ENCODE peak calls at places on chromosomes 13 and 19, in five cellular contexts. H is transverse colon, O is psoas muscle, X is Peyer's patch, N is cardiac fibroblast. K is an unnamed sample.

GRCh38 chr19:47650695-47651094 is 41.8 kb downstream of the BICRA start:
- DNase-seq in H (no peak), O (peak), X (no peak), N (no peak), K (no peak)

GRCh38 chr19:10471909-10472308 is 31.2 kb downstream of the KEAP1 start:
- DNase-seq in H (no peak), O (no peak), X (no peak), N (peak), K (peak)

GRCh38 chr19:44367024-44367423 is 10.5 kb upstream of the ZNF112 start:
- DNase-seq in H (no peak), O (no peak), X (no peak), N (peak), K (no peak)

GRCh38 chr13:96422002-96422401 is 332.1 kb downstream of the HS6ST3 start:
- DNase-seq in H (no peak), O (no peak), X (no peak), N (no peak), K (no peak)

GRCh38 chr13:87887459-87888123 is 216.4 kb downstream of the SLITRK5 start:
- DNase-seq in H (no peak), O (no peak), X (no peak), N (no peak), K (no peak)

GRCh38 chr13:99860736-99861135 is 110.8 kb downstream of the ZIC5 start:
- DNase-seq in H (no peak), O (no peak), X (no peak), N (no peak), K (no peak)

GRCh38 chr19:54430306-54431254 is 15.3 kb downstream of the TTYH1 start:
- DNase-seq in H (peak), O (peak), X (peak), N (peak), K (no peak)

GRCh38 chr19:49335071-49335783 is at the start of gene CD37:
- DNase-seq in H (peak), O (no peak), X (peak), N (no peak), K (peak)

GRCh38 chr13:113939905-113940339 is 34.0 kb downstream of the C13orf46 start:
- DNase-seq in H (peak), O (no peak), X (no peak), N (no peak), K (no peak)

GRCh38 chr19:50721441-50722137 is 1.6 kb upstream of the CLEC11A start:
- DNase-seq in H (no peak), O (no peak), X (no peak), N (no peak), K (no peak)

GRCh38 chr13:88068975-88069374 is 397.8 kb downstream of the SLITRK5 start:
- DNase-seq in H (no peak), O (no peak), X (no peak), N (no peak), K (peak)

GRCh38 chr13:20294497-20294896 is 62.4 kb upstream of the GJB6 start:
- DNase-seq in H (no peak), O (no peak), X (no peak), N (no peak), K (no peak)

GRCh38 chr13:72304121-72304745 is 423.2 kb downstream of the MZT1 start:
- DNase-seq in H (no peak), O (no peak), X (no peak), N (peak), K (no peak)

GRCh38 chr19:40006273-40006691 is 9.4 kb downstream of the ZNF546 start:
- DNase-seq in H (no peak), O (no peak), X (no peak), N (peak), K (no peak)

GRCh38 chr19:35363001-35363590 is 4.8 kb downstream of the FFAR3 start:
- DNase-seq in H (no peak), O (no peak), X (no peak), N (no peak), K (no peak)

GRCh38 chr13:98254541-98254940 is 77.5 kb upstream of the RNF113B start:
- DNase-seq in H (no peak), O (no peak), X (no peak), N (no peak), K (no peak)

GRCh38 chr13:73259061-73259908 is 200.5 kb downstream of the KLF5 start:
- DNase-seq in H (no peak), O (no peak), X (no peak), N (peak), K (no peak)

GRCh38 chr13:28299941-28300340 is 161.6 kb downstream of the PAN3 start:
- DNase-seq in H (no peak), O (no peak), X (no peak), N (no peak), K (no peak)

GRCh38 chr13:27533155-27533643 is 82.8 kb upstream of the MTIF3 start:
- DNase-seq in H (peak), O (peak), X (peak), N (peak), K (peak)

GRCh38 chr13:45538382-45538781 is 73.6 kb downstream of the COG3 start:
- DNase-seq in H (no peak), O (no peak), X (no peak), N (no peak), K (no peak)

GRCh38 chr13:47168086-47168485 is 271.2 kb upstream of the HTR2A start:
- DNase-seq in H (no peak), O (no peak), X (no peak), N (peak), K (peak)

GRCh38 chr13:20151016-20151415 is 9.8 kb downstream of the GJA3 start:
- DNase-seq in H (no peak), O (no peak), X (no peak), N (no peak), K (no peak)

GRCh38 chr19:10093295-10094186 is 7.4 kb downstream of the SHFL start:
- DNase-seq in H (no peak), O (no peak), X (no peak), N (no peak), K (no peak)

GRCh38 chr13:40283666-40284065 is 382.8 kb downstream of the FOXO1 start:
- DNase-seq in H (no peak), O (no peak), X (no peak), N (no peak), K (no peak)

GRCh38 chr13:85586422-85586831 is 212.8 kb downstream of the SLITRK6 start:
- DNase-seq in H (no peak), O (no peak), X (no peak), N (no peak), K (no peak)

GRCh38 chr13:75581874-75582640 is 32.5 kb downstream of the UCHL3 start:
- DNase-seq in H (no peak), O (no peak), X (no peak), N (no peak), K (no peak)

GRCh38 chr19:39430675-39431593 is 4.8 kb downstream of the RPS16 start:
- DNase-seq in H (peak), O (no peak), X (peak), N (peak), K (peak)

GRCh38 chr19:4713384-4713951 is 10.2 kb downstream of the DPP9 start:
- DNase-seq in H (peak), O (peak), X (no peak), N (peak), K (no peak)

GRCh38 chr13:27182844-27183497 is 11.4 kb upstream of the USP12 start:
- DNase-seq in H (no peak), O (peak), X (no peak), N (peak), K (no peak)

GRCh38 chr19:55640043-55640576 is 692 bp upstream of the ZNF580 start:
- DNase-seq in H (peak), O (peak), X (peak), N (peak), K (peak)

GRCh38 chr13:64767054-64767453 is 2463.1 kb downstream of the PCDH9 start:
- DNase-seq in H (no peak), O (no peak), X (no peak), N (no peak), K (no peak)

GRCh38 chr19:11375143-11375948 is 880 bp downstream of the SWSAP1 start:
- DNase-seq in H (peak), O (peak), X (peak), N (no peak), K (peak)

GRCh38 chr19:51798958-51799310 is 4.0 kb downstream of the FPR3 start:
- DNase-seq in H (peak), O (peak), X (no peak), N (no peak), K (no peak)

GRCh38 chr19:51799998-51800848 is 5.3 kb downstream of the FPR3 start:
- DNase-seq in H (no peak), O (no peak), X (no peak), N (peak), K (no peak)

GRCh38 chr19:51800849-51801244 is 5.9 kb downstream of the FPR3 start:
- DNase-seq in H (no peak), O (no peak), X (no peak), N (peak), K (no peak)

GRCh38 chr19:51798127-51798526 is 3.2 kb downstream of the FPR3 start:
- DNase-seq in H (no peak), O (no peak), X (no peak), N (no peak), K (no peak)

DNA sequence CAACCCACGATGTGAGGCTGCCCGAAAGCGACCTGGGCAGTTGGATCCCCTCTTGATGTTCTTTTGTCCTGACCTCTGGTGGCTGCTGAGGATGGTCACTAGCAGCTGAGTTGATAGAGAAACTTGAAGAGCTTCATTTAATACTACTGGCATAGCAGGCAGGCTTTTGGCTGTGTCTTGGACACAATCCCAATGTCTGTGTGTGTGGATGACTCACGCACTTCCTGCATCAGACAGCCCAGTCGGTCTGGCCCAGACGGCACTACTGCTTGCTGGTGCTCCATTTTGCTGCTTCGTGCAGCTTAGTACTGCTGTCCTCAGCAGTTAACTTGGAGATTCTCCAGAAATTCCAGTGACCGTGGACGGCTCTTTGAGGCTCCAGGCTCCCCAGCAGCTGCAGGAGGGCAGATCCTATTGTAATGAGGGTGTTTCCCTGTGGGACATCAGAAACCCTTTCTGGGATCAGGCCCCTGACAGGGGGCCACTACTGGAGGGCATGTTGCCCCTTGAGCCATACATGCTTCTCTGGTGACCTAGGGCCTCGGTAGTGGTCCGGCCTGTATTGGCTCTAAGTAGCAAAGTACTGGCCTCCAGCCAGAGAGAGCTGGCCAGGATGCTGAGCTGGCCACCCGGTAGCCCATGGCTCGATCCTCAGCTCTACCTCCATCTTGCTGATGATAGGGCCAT is 4.5 kb downstream of the FPR3 start:
- DNase-seq in H (peak), O (peak), X (peak), N (peak), K (no peak)
- H3K4me3 ChIP-seq in H (no peak), O (no peak), X (no peak), N (no peak), K (no peak)

GRCh38 chr13:66468656-66469055 is 761.5 kb downstream of the PCDH9 start:
- DNase-seq in H (no peak), O (no peak), X (no peak), N (no peak), K (no peak)

DNA sequence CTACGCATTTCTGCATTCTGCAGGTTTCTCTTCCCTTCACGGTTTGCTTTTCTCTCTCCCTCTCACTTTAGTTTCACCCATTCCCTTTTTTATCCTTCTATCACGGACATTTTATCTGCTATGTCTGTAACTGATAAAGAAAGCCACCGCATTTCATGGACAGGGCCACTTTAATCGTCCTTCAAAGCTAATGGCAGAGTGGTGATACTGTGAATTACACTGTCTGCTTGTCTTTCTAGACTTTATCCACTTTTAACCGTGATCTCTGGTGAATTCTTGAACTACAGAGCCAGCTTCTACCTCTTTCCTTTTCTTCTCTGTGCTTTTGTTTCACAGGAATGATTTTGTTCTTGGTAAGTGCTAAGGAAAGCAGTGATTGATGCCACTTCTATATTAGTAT is 760.4 kb downstream of the PCDH9 start:
- DNase-seq in H (no peak), O (no peak), X (no peak), N (no peak), K (no peak)
- TF ChIP-seq CTCF in H (no peak), O (no peak), X (no peak), N (no peak), K (no peak)

GRCh38 chr19:21835810-21836444 is at the start of gene ZNF43:
- DNase-seq in H (peak), O (peak), X (peak), N (peak), K (peak)
- H3K4me3 ChIP-seq in H (peak), O (peak), X (peak), N (peak), K (peak)

GRCh38 chr13:107680115-107680514 is 535.2 kb downstream of the LIG4 start:
- DNase-seq in H (no peak), O (no peak), X (no peak), N (peak), K (no peak)
- TF ChIP-seq CTCF in H (no peak), O (no peak), X (no peak), N (no peak), K (no peak)

GRCh38 chr19:13277104-13277809 is 127.0 kb downstream of the IER2 start:
- DNase-seq in H (peak), O (peak), X (peak), N (peak), K (peak)
- H3K4me3 ChIP-seq in H (no peak), O (no peak), X (no peak), N (no peak), K (no peak)

GRCh38 chr13:91184244-91184926 is 163.1 kb upstream of the MIR17HG start:
- DNase-seq in H (no peak), O (no peak), X (no peak), N (no peak), K (no peak)

GRCh38 chr13:91181892-91182291 is 165.6 kb upstream of the MIR17HG start:
- DNase-seq in H (no peak), O (no peak), X (no peak), N (no peak), K (no peak)

GRCh38 chr13:91187522-91187921 is 160.0 kb upstream of the MIR17HG start:
- DNase-seq in H (no peak), O (no peak), X (no peak), N (no peak), K (no peak)

GRCh38 chr13:91185294-91185863 is 162.1 kb upstream of the MIR17HG start:
- DNase-seq in H (no peak), O (no peak), X (no peak), N (peak), K (no peak)
- TF ChIP-seq CTCF in H (no peak), O (peak), X (peak), N (no peak), K (no peak)

GRCh38 chr19:13164370-13165090 is 14.3 kb downstream of the IER2 start:
- DNase-seq in H (peak), O (peak), X (peak), N (peak), K (peak)

GRCh38 chr19:13162749-13163608 is 12.8 kb downstream of the IER2 start:
- DNase-seq in H (peak), O (peak), X (peak), N (peak), K (peak)

GRCh38 chr19:13169769-13170168 is 19.6 kb downstream of the IER2 start:
- DNase-seq in H (peak), O (no peak), X (no peak), N (peak), K (no peak)

GRCh38 chr19:13163609-13164364 is 13.6 kb downstream of the IER2 start:
- DNase-seq in H (peak), O (peak), X (peak), N (peak), K (peak)

GRCh38 chr19:13165091-13165997 is 15.1 kb downstream of the IER2 start:
- DNase-seq in H (no peak), O (no peak), X (no peak), N (peak), K (no peak)
- H3K4me3 ChIP-seq in H (no peak), O (no peak), X (no peak), N (no peak), K (no peak)

GRCh38 chr13:110109140-110109783 is 197.7 kb downstream of the COL4A1 start:
- DNase-seq in H (no peak), O (no peak), X (no peak), N (no peak), K (no peak)

GRCh38 chr13:110106726-110107125 is 200.2 kb downstream of the COL4A1 start:
- DNase-seq in H (peak), O (no peak), X (no peak), N (peak), K (no peak)

GRCh38 chr13:110107568-110108347 is 199.2 kb downstream of the COL4A1 start:
- DNase-seq in H (no peak), O (no peak), X (no peak), N (no peak), K (no peak)

GRCh38 chr13:110109910-110110309 is 197.0 kb downstream of the COL4A1 start:
- DNase-seq in H (peak), O (peak), X (no peak), N (peak), K (no peak)

GRCh38 chr13:110108348-110109139 is 198.4 kb downstream of the COL4A1 start:
- DNase-seq in H (peak), O (peak), X (no peak), N (peak), K (peak)
- TF ChIP-seq CTCF in H (peak), O (peak), X (peak), N (peak), K (peak)

GRCh38 chr13:112105884-112106283 is 38.9 kb downstream of the SOX1 start:
- DNase-seq in H (no peak), O (no peak), X (no peak), N (no peak), K (no peak)

GRCh38 chr13:112104873-112105234 is 37.9 kb downstream of the SOX1 start:
- DNase-seq in H (no peak), O (no peak), X (no peak), N (no peak), K (no peak)

GRCh38 chr13:112105244-112105681 is 38.3 kb downstream of the SOX1 start:
- DNase-seq in H (no peak), O (no peak), X (no peak), N (no peak), K (no peak)

GRCh38 chr13:112103260-112103843 is 36.4 kb downstream of the SOX1 start:
- DNase-seq in H (no peak), O (no peak), X (no peak), N (no peak), K (no peak)

GRCh38 chr13:112103971-112104872 is 37.3 kb downstream of the SOX1 start:
- DNase-seq in H (no peak), O (no peak), X (no peak), N (no peak), K (no peak)
- H3K4me3 ChIP-seq in H (no peak), O (no peak), X (no peak), N (no peak), K (no peak)

DNA sequence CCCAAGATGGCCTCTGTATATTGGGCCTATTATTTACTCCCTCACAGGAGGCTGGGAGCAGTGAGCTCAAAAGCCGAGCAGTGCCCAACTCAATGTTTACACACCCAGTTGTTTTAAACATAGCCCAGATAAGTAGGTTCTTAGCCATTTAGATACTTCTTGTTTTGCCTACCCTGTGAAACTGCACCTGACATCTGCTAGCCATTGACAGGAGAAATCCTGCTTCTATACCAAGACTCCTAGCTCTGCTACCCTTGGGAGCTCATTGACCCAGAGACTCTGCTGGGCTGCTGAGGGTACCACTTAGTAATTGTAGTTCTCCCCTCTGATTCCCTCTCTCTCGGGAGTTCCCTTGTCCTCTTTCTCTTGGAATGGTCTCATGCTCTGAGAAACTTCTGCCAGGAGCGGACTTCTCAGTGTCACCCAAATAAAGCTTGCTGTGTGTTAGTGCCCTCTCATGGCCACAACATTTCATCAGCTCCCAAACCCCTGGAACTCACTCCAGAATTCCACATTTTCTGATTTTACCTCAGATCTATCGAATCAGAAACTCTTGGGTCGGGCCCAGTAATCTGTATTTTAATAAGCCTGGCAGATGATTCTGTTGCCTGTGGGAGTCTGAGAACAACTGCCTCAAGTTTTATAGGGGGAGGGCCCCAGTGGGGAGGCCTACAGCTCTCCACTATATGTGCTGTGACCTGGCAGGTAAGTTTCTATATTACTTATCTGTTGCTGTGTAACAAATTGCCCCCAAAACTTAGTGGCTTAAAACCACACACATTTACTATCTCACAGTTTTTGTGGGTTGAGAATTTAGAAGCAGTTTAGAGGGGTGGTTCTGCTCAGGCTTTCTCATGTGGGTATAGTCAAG is 221.1 kb downstream of the TDRD3 start:
- DNase-seq in H (no peak), O (no peak), X (no peak), N (peak), K (no peak)
- TF ChIP-seq CTCF in H (peak), O (no peak), X (peak), N (peak), K (peak)